ENCODE peak calls at places on chromosomes 12 and 14, in seven cellular contexts. F is effector memory CD4-positive, alpha-beta T cell; T is GM23338; M is left ventricle myocardium inferior; Z is brain microvascular endothelial cell; H is neuronal stem cell; X is upper lobe of right lung. R is an unnamed sample.

GRCh38 chr14:58501214-58501816 is 73.8 kb downstream of the KIAA0586 start:
- DNase-seq in F (no peak), T (peak), M (no peak), Z (peak), H (peak), X (no peak), R (no peak)

GRCh38 chr14:106872619-106873446 is 1346.5 kb downstream of the TMEM121 start:
- DNase-seq in F (peak), T (peak), M (peak), Z (peak), H (no peak), X (peak), R (no peak)

GRCh38 chr14:103629503-103630121 is 601 bp downstream of the KLC1 start:
- DNase-seq in F (no peak), T (peak), M (peak), Z (no peak), H (peak), X (peak), R (no peak)

GRCh38 chr14:69664865-69665526 is 53.6 kb downstream of the SUSD6 start:
- DNase-seq in F (no peak), T (no peak), M (no peak), Z (no peak), H (no peak), X (no peak), R (no peak)

GRCh38 chr14:51395361-51395849 is 155.4 kb downstream of the TMX1 start:
- DNase-seq in F (no peak), T (peak), M (peak), Z (peak), H (no peak), X (no peak), R (no peak)

GRCh38 chr12:115569694-115570093 is 707.8 kb downstream of the MED13L start:
- DNase-seq in F (no peak), T (peak), M (no peak), Z (no peak), H (peak), X (no peak), R (no peak)

GRCh38 chr14:77212933-77213656 is 31.5 kb downstream of the TMEM63C start:
- DNase-seq in F (no peak), T (peak), M (no peak), Z (peak), H (peak), X (peak), R (no peak)

GRCh38 chr12:124298685-124299410 is 4.0 kb downstream of the RFLNA start:
- DNase-seq in F (no peak), T (no peak), M (no peak), Z (no peak), H (no peak), X (peak), R (no peak)

DNA sequence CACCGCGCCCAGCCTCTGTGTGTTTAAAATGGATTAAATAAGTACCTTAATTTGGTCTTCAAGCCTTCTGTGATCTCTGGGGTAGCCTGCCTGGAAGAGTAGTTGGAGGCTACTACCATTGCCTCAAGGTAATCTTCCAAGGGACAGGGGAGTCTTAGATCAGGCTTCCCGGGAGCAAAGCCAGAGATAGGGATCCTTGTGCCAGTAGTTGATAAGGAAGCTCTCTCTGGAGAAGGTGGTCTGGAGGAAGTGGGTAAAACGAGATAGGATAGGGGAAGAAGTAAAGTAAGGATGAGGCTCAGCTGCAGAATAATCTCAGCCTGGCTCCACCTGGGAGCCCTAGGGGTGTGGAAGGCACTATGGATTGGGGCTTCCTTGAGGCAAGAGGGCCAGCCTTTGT is 38.5 kb downstream of the FOS start:
- DNase-seq in F (no peak), T (no peak), M (no peak), Z (no peak), H (no peak), X (no peak), R (no peak)
- H3K27ac ChIP-seq in F (no peak), T (no peak), M (no peak), Z (no peak), H (no peak), X (no peak), R (no peak)

DNA sequence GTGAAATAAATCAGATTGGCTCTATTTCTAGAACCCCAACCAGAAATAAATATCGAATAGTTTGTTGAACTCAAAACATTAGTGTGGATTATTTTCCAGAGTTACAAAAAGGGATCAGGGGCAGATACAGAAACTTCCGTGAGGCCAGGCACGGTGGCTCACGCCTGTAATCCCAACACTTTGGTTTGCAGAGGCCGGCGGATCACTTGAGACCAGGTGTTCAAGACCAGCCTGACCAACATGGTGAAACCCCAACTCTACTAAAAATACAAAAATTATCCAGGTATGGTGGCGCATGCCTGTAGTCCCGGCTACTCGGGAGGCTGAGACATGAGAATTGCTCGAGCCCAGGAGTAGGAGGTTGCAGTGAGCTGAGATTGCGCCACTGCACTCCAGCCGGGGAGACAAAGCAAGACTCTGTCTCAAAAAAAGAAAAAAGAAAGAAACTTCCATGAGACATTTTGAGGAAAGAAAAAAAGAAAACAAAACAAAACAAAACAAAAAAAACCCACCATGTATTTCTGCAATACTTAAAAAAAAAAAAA is 2.1 kb downstream of the FBXO21 start:
- DNase-seq in F (no peak), T (no peak), M (no peak), Z (no peak), H (no peak), X (no peak), R (no peak)
- H3K27ac ChIP-seq in F (no peak), T (no peak), M (peak), Z (no peak), H (no peak), X (no peak), R (no peak)

GRCh38 chr12:95328708-95329107 is 111.1 kb downstream of the VEZT start:
- DNase-seq in F (no peak), T (no peak), M (no peak), Z (no peak), H (no peak), X (no peak), R (no peak)

GRCh38 chr12:95326450-95326849 is 108.8 kb downstream of the VEZT start:
- DNase-seq in F (no peak), T (no peak), M (no peak), Z (no peak), H (no peak), X (no peak), R (no peak)

GRCh38 chr12:95323204-95323603 is 105.6 kb downstream of the VEZT start:
- DNase-seq in F (no peak), T (no peak), M (no peak), Z (no peak), H (no peak), X (no peak), R (no peak)

GRCh38 chr12:95325501-95325900 is 107.9 kb downstream of the VEZT start:
- DNase-seq in F (no peak), T (no peak), M (no peak), Z (no peak), H (no peak), X (no peak), R (no peak)

DNA sequence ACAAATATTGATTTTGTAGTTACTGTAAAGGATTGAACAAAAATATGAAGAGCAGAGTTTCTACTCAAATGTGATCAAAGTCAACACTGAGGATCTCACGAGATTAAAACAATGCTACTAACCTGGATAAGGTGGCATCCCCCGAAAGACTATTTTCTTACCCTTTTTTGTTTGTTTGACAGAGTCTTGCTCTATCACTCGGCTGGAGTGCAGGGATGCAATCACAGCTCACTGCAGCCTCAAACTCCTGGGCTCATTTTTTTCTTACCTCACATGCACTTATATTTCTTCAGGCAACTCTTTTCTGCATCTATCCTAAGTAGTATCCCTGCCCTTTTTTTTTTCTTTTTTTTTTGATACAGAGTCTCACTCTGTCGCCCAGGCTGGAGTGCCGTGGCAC is 109.2 kb downstream of the VEZT start:
- DNase-seq in F (no peak), T (no peak), M (no peak), Z (no peak), H (no peak), X (no peak), R (no peak)
- H3K27ac ChIP-seq in F (no peak), T (no peak), M (no peak), Z (no peak), H (no peak), X (no peak), R (no peak)

DNA sequence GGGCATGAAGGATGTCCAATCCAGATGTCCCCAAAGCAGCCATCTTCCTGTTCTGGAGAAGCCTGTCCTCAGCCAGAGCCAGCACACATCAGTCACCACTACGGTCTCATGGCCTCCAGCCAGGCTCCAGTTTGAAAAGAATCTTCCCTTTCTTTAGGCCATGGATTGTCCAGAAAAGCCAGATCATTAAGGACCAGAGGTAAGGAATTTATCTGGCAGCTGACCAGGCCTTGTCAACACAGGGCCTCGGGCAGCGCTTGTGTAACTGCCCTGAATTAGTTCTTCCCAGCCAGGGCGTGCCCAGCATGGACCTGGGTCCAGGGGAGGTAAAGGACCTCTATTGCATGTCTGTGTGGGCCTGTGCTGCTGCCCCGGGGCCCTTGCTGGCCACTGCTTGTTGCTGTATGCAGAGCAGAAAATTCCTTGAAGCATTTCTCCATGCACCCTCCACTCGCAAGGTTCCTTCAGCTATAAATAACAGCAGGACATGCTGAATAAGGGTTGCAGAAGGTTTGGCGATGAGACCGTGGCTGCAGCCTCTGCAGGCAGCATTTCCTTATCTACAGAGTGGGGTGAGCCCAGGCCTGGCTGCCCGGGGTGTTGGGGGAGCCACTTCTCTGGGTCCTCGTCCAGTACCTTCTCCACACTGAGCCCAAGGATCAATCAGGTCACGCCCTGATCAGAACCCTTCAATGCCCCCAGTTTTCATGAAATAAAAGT is 21.7 kb upstream of the VPS37B start:
- DNase-seq in F (no peak), T (no peak), M (peak), Z (peak), H (no peak), X (peak), R (no peak)
- H3K27ac ChIP-seq in F (no peak), T (no peak), M (peak), Z (no peak), H (no peak), X (peak), R (peak)

GRCh38 chr12:123265851-123266678 is 5.6 kb downstream of the CDK2AP1 start:
- DNase-seq in F (no peak), T (no peak), M (no peak), Z (no peak), H (no peak), X (no peak), R (no peak)
- H3K27ac ChIP-seq in F (no peak), T (no peak), M (no peak), Z (no peak), H (no peak), X (no peak), R (no peak)

GRCh38 chr12:7935773-7936581 is at the start of gene SLC2A3:
- DNase-seq in F (peak), T (peak), M (peak), Z (peak), H (peak), X (no peak), R (peak)

GRCh38 chr12:7934153-7934552 is 1.8 kb downstream of the SLC2A3 start:
- DNase-seq in F (no peak), T (no peak), M (no peak), Z (no peak), H (no peak), X (no peak), R (no peak)

GRCh38 chr12:7935464-7935772 is 569 bp downstream of the SLC2A3 start:
- DNase-seq in F (no peak), T (no peak), M (no peak), Z (no peak), H (no peak), X (no peak), R (no peak)

GRCh38 chr12:7933255-7933726 is 2.7 kb downstream of the SLC2A3 start:
- DNase-seq in F (peak), T (peak), M (peak), Z (peak), H (peak), X (peak), R (no peak)

DNA sequence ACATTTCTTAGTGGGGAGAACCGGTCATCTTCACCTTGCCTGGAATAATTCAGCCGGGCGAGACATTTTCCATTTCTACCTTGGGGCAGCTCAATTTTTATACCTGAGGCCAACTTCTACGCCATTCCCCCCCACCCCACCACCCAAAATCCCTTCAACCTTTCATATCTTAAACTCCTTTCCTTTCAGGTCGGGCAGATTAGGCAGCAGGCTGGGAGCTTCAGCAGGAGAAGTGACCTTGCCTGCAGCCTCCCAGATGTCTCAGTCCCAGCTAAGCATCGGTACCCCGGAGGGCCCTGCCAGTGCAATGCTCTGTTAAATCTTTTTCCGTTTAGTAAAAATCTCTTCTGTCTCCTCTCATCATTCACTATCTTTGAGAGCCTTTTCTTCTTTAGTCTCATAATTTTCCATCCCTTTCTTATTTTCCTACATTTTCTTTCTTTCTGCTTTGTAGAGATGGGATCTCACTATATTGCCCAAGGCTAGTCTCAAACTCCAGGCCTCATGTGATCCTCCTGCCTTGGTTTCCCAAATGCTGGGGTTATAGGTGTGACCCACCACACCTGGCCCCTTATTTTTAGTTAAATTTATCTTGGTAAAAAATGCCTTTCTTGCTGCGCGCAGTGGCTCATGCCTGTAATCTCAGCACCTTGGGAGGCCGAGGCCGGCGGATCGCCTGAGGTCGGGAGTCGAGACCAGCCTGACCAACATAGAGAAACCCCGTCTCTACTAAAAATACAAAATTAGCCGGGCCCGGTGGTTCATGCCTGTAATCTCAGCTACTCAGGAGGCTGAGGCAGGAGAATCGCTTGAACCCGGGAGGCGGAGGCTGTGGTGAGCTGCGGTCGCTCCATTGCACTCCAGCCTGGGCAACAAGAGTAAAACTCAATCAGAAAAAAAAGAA is 1.2 kb downstream of the SLC2A3 start:
- DNase-seq in F (no peak), T (no peak), M (no peak), Z (no peak), H (no peak), X (no peak), R (no peak)
- H3K27ac ChIP-seq in F (peak), T (peak), M (peak), Z (peak), H (no peak), X (peak), R (peak)

GRCh38 chr12:13154851-13155250 is 41.7 kb upstream of the EMP1 start:
- DNase-seq in F (no peak), T (no peak), M (no peak), Z (no peak), H (no peak), X (no peak), R (no peak)
- H3K27ac ChIP-seq in F (no peak), T (no peak), M (no peak), Z (no peak), H (no peak), X (peak), R (no peak)

GRCh38 chr12:117114784-117115183 is 15.6 kb upstream of the TESC start:
- DNase-seq in F (no peak), T (no peak), M (no peak), Z (no peak), H (no peak), X (peak), R (no peak)

GRCh38 chr12:117121456-117121855 is 22.2 kb upstream of the TESC start:
- DNase-seq in F (no peak), T (no peak), M (no peak), Z (no peak), H (no peak), X (peak), R (no peak)

GRCh38 chr12:117119592-117120198 is 20.5 kb upstream of the TESC start:
- DNase-seq in F (no peak), T (peak), M (peak), Z (no peak), H (peak), X (peak), R (no peak)

GRCh38 chr12:117120787-117121186 is 21.6 kb upstream of the TESC start:
- DNase-seq in F (no peak), T (no peak), M (no peak), Z (no peak), H (no peak), X (peak), R (no peak)

DNA sequence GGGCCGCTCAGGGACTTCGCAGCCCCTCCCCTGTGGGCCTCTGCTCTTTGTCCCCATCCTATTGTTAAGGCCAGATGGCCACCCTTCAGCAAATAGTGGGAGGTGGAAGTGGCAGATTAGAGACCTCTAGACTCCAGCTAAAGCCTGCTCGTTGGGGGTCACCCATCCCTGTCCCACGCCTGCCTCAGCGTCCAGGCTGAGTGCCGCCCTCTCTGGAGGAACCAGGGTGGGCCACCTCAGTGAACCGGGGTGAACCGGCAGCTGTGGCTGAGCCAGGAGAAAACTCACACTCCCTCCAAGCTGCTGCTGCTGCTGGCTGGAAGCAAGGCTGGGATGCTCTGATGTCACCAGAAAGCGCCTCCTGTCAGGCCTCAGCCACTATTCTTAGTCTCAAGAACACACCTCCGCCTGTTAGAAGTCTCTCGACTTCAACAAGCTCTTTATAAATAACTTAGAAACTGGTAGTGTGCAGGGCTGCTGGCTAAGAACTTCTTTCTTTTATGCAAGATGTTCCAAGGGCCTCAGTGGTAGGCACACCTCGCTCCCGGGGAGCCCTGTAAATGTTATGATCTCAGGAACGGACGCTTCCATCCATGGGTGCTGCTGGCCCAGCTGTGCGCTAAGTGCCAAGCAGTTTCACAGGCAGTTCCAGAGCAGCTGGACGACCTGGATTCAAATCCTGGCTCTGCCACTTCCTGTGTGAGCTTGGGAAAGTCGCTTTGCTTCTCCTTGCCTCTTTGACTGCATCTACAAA is 19.8 kb upstream of the TESC start:
- DNase-seq in F (no peak), T (peak), M (no peak), Z (no peak), H (peak), X (peak), R (no peak)
- H3K27ac ChIP-seq in F (no peak), T (no peak), M (peak), Z (no peak), H (peak), X (no peak), R (no peak)

GRCh38 chr14:71115306-71115705 is 208.0 kb downstream of the PCNX1 start:
- DNase-seq in F (no peak), T (no peak), M (no peak), Z (no peak), H (no peak), X (no peak), R (no peak)
- H3K27ac ChIP-seq in F (no peak), T (no peak), M (no peak), Z (no peak), H (no peak), X (no peak), R (no peak)

GRCh38 chr12:99039367-99040120 is 394.5 kb downstream of the APAF1 start:
- DNase-seq in F (no peak), T (no peak), M (no peak), Z (no peak), H (no peak), X (no peak), R (no peak)

DNA sequence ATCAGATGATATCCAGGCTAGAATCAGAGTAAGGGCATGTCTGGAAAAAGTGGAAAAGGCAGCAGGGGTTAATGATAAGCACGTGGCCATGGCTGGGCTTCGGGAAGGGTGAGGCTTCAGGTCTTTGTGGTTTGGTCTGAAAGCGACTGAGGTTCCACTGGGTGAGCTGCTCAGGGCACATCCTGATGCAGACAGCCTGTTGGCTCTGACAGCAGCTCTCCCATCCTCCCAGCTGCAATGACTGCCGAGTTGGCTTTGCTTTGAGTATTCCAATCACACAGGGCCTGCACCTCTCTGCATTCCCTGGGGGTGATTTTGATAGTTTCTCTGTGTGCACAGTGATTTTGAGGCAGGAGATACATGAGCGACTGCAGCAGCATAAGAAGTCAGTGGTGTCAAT is 390.7 kb downstream of the APAF1 start:
- DNase-seq in F (no peak), T (no peak), M (no peak), Z (no peak), H (no peak), X (no peak), R (no peak)
- H3K27ac ChIP-seq in F (no peak), T (no peak), M (no peak), Z (no peak), H (no peak), X (no peak), R (no peak)

R was measured in esophagus squamous epithelium.